ENCODE peak calls at places on chromosomes 1 and 21, in six cellular contexts. Y is endodermal cell, J is fibroblast of pulmonary artery, S is astrocyte of the spinal cord, D is cardiac muscle cell, I is spleen. O is an unnamed sample.

GRCh38 chr1:234670936-234671628 is 61.1 kb upstream of the IRF2BP2 start:
- DNase-seq in Y (no peak), J (no peak), S (no peak), D (no peak), I (no peak), O (no peak)

GRCh38 chr1:30035522-30036228 is 687.7 kb downstream of the MATN1 start:
- DNase-seq in Y (peak), J (no peak), S (no peak), D (no peak), I (no peak), O (no peak)

GRCh38 chr1:2587071-2587859 is 688 bp downstream of the PRXL2B start:
- DNase-seq in Y (no peak), J (peak), S (peak), D (peak), I (peak), O (no peak)

GRCh38 chr1:109719337-109719837 is 7.3 kb downstream of the GSTM5 start:
- DNase-seq in Y (no peak), J (peak), S (peak), D (no peak), I (no peak), O (no peak)

GRCh38 chr1:241532173-241532553 is at the start of gene KMO:
- DNase-seq in Y (no peak), J (peak), S (no peak), D (no peak), I (no peak), O (no peak)

GRCh38 chr1:173190101-173190895 is 16.8 kb downstream of the TNFSF4 start:
- DNase-seq in Y (no peak), J (peak), S (peak), D (peak), I (no peak), O (peak)

GRCh38 chr1:153774036-153774435 is 1.2 kb upstream of the SLC27A3 start:
- DNase-seq in Y (no peak), J (no peak), S (no peak), D (no peak), I (peak), O (no peak)

GRCh38 chr1:50633465-50633864 is 210.2 kb upstream of the DMRTA2 start:
- DNase-seq in Y (no peak), J (no peak), S (no peak), D (peak), I (no peak), O (peak)

GRCh38 chr1:19828546-19828945 is 13.5 kb upstream of the RNF186 start:
- DNase-seq in Y (no peak), J (peak), S (no peak), D (no peak), I (no peak), O (no peak)

GRCh38 chr1:115189814-115190541 is 100.7 kb upstream of the TSPAN2 start:
- DNase-seq in Y (no peak), J (peak), S (peak), D (no peak), I (no peak), O (no peak)

GRCh38 chr1:17156108-17156507 is 36.9 kb upstream of the PADI2 start:
- DNase-seq in Y (no peak), J (peak), S (no peak), D (no peak), I (no peak), O (peak)

GRCh38 chr1:26733982-26734381 is 38.2 kb downstream of the ARID1A start:
- DNase-seq in Y (no peak), J (peak), S (peak), D (no peak), I (no peak), O (no peak)

GRCh38 chr1:55064071-55064581 is 24.8 kb downstream of the PCSK9 start:
- DNase-seq in Y (peak), J (peak), S (no peak), D (no peak), I (peak), O (no peak)

GRCh38 chr1:11522400-11523235 is 43.7 kb downstream of the DISP3 start:
- DNase-seq in Y (peak), J (no peak), S (no peak), D (no peak), I (peak), O (no peak)

GRCh38 chr1:154765970-154766369 is 104.1 kb downstream of the KCNN3 start:
- DNase-seq in Y (peak), J (peak), S (peak), D (peak), I (peak), O (peak)

GRCh38 chr1:3188150-3188971 is 119.4 kb downstream of the PRDM16 start:
- DNase-seq in Y (no peak), J (no peak), S (no peak), D (no peak), I (no peak), O (no peak)

GRCh38 chr1:34500451-34500850 is 254.4 kb upstream of the GJB5 start:
- DNase-seq in Y (peak), J (peak), S (peak), D (peak), I (no peak), O (no peak)

GRCh38 chr1:31790140-31790539 is 25.7 kb downstream of the SPOCD1 start:
- DNase-seq in Y (peak), J (no peak), S (no peak), D (no peak), I (peak), O (no peak)

GRCh38 chr1:42479621-42480020 is 16.5 kb downstream of the CCDC30 start:
- DNase-seq in Y (peak), J (peak), S (no peak), D (no peak), I (no peak), O (no peak)

GRCh38 chr1:95780836-95781235 is 546.8 kb downstream of the RWDD3 start:
- DNase-seq in Y (no peak), J (no peak), S (no peak), D (no peak), I (no peak), O (no peak)

GRCh38 chr1:94753171-94753972 is 66.8 kb upstream of the SLC44A3 start:
- DNase-seq in Y (peak), J (peak), S (peak), D (peak), I (no peak), O (no peak)

GRCh38 chr1:237903961-237904360 is 13.2 kb upstream of the ZP4 start:
- DNase-seq in Y (no peak), J (no peak), S (no peak), D (no peak), I (no peak), O (no peak)

GRCh38 chr1:106879538-106879937 is 176.9 kb upstream of the PRMT6 start:
- DNase-seq in Y (no peak), J (no peak), S (no peak), D (peak), I (no peak), O (peak)

GRCh38 chr1:221881805-221882581 is 140.1 kb upstream of the DUSP10 start:
- DNase-seq in Y (no peak), J (no peak), S (no peak), D (no peak), I (no peak), O (no peak)

GRCh38 chr1:180428782-180429695 is 73.3 kb downstream of the ACBD6 start:
- DNase-seq in Y (no peak), J (no peak), S (no peak), D (no peak), I (no peak), O (no peak)

GRCh38 chr1:229221106-229222019 is 49.5 kb upstream of the RAB4A start:
- DNase-seq in Y (no peak), J (peak), S (peak), D (no peak), I (no peak), O (peak)

GRCh38 chr1:36225298-36225899 is 1.2 kb downstream of the THRAP3 start:
- DNase-seq in Y (no peak), J (no peak), S (no peak), D (no peak), I (no peak), O (no peak)

DNA sequence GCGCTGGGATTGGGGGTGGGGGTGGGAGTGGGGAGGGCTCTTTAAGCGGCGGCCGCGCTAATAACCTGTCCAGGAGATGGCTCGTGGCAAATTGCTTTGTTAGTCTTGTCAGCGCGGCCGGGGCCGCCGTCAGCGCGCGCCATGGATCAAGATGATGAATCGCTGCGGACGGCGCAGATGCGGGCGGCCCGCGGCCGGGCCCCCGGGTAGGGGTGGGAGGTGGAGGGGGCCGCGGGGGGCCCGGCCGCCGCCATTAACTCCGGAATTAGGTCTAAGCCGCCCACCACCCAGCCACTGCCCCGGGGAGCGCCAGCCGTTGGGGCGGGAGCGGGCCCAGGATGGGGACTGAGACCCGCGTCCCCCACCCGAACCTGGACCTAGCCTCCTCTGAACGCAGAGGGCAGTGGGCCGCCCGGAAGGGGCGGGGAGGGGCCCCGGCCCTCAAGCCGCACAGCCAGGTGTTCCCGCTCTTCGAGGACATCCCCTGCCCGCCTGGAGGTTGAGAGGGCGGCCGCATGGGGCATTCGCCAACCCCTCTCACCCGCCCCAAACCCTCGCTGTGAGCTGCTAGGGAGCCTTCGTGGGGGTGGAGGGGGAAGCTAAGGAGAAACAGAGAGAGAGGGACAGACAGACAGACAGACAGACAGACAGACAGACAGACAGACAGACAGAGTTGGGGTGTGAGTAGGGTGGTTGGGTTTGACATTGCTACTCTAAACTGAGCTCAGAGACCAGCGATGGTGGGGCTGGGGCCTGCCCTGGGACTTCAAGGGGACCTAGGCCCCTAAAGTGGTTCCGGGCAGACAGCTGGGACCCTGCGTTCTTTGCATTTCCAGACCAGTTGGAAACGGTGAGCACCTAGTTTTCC is 3.8 kb upstream of the DMBX1 start:
- DNase-seq in Y (no peak), J (no peak), S (no peak), D (no peak), I (peak), O (no peak)
- H3K4me3 ChIP-seq in Y (no peak), J (no peak), S (no peak), D (no peak), I (no peak), O (no peak)

DNA sequence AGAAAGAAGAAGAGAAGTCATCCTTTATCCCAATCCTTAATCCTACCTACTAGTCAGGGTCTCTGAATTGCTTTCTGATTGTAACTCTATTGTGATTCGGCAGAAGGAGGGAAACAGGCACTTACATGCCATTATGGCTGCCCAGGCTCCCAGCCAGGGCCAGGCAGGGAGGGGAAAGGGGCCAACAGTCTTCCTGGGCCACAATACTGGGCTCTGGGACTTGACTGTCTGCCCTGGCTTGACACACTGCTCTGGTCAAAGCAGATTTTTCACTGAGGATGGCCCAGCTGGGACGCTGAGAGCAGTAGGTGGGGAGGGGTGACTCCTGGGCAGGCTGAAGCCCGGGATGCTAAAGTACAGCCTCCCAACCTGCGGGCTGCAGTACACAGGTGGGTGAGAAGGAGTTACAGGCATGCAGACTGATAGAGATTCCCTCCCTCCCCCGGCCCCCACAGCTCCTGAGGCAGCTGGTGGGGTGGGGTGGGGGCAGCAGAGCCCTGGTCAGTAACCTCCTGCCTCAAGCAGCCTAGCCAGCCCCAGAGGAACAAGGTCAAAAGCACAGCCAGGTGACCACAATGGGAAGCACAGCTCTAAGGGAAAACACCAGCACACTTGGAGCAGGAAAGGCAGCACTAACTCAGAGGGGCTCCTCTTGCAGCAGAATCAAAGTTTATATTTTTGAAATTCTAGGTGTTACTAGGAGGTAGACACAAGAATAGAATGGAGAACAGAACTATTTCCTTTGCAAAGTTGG is 25.3 kb downstream of the KCND3 start:
- DNase-seq in Y (peak), J (no peak), S (no peak), D (no peak), I (no peak), O (no peak)
- TF ChIP-seq CTCF in Y (peak), J (no peak), S (no peak), D (no peak), I (no peak), O (no peak)

GRCh38 chr1:61173118-61173517 is 90.8 kb downstream of the NFIA start:
- DNase-seq in Y (no peak), J (no peak), S (no peak), D (no peak), I (no peak), O (no peak)
- H3K4me3 ChIP-seq in Y (no peak), J (no peak), S (no peak), D (no peak), I (no peak), O (no peak)

DNA sequence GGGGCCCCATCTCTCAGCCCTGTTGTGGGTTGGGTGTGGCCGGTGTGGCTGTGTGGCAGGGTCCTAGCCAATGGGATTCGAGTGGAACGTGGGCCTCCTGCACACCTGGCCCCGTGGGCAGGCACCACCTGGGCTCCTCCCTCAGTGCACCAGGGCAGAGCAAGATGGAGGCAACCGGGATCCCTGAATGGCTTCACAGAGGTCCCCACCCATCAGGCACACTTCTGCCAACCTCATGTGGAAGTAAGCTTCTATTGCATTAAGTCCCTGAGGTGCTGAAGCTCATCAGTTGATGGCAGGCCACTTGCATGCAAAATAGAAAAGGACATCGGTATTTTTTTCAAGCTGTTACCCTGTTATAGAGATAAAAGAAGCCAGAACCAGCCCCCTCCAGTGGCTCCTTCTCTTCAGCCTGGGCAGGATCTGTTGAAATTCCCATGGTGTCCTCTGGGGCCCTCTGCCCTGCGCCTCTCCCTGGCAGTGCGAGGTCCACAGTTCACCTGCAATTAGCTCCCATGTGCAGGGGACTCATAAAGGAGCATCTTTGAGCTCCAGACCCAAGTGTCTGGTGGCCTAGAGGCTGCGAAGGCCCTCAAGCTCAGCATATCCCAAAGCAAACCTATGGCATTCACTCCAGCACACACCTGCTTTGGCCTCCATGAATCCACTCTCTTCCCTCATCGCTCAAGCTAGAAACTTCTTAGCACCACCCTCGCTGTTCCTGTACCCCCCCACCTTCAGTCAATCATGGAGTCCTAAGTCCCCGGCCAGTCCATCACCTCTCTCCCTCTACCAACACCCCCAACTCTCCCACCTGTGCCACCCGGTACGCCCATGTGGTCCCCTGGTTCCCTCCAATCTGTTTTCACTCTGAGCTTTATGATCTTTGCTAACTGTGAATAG is 2.1 kb upstream of the SLC45A1 start:
- DNase-seq in Y (peak), J (no peak), S (no peak), D (no peak), I (no peak), O (no peak)
- TF ChIP-seq CTCF in Y (peak), J (peak), S (no peak), D (peak), I (no peak), O (no peak)

GRCh38 chr1:38134294-38134755 is 87.7 kb upstream of the POU3F1 start:
- DNase-seq in Y (peak), J (no peak), S (no peak), D (no peak), I (no peak), O (no peak)
- H3K4me3 ChIP-seq in Y (no peak), J (no peak), S (no peak), D (no peak), I (no peak), O (no peak)

GRCh38 chr21:45136927-45137611 is 62.7 kb downstream of the ADARB1 start:
- DNase-seq in Y (peak), J (peak), S (peak), D (peak), I (peak), O (peak)
- TF ChIP-seq CTCF in Y (peak), J (peak), S (peak), D (peak), I (peak), O (peak)